ENCODE peak calls at places on chromosome 13, in ten cellular contexts. E is glutamatergic neuron; X is activated CD4-positive, alpha-beta memory T cell treated with anti-CD3 and anti-CD28 coated beads, Interleukin-2, amount 10 ng/mL, durations not matched to agents 7 days and 5 days; A is adrenal gland; L is stimulated activated CD8-positive, alpha-beta memory T cell treated with anti-CD3 and anti-CD28 coated beads, Interleukin-4, amount 100 ng/mL, for 1 hour; K is left ventricle myocardium superior; V is activated effector memory CD4-positive, alpha-beta T cell treated with Interleukin-2 at 50 U/mL for 16 hours; O is NCI-H2107; J is HS-27A; B is central memory CD4-positive, alpha-beta T cell. Z is an unnamed sample.

GRCh38 chr13:76803831-76804230 is 82.4 kb downstream of the KCTD12 start:
- DNase-seq in E (no peak), X (no peak), A (no peak), L (no peak), K (no peak), V (no peak), O (no peak), J (no peak), B (no peak), Z (no peak)

GRCh38 chr13:73141292-73141771 is 82.5 kb downstream of the KLF5 start:
- DNase-seq in E (no peak), X (no peak), A (no peak), L (no peak), K (no peak), V (no peak), O (no peak), J (no peak), B (no peak), Z (no peak)

GRCh38 chr13:20945952-20946383 is 43.4 kb upstream of the XPO4 start:
- DNase-seq in E (peak), X (no peak), A (no peak), L (no peak), K (no peak), V (no peak), O (no peak), J (no peak), B (no peak), Z (no peak)

GRCh38 chr13:80126382-80127068 is 214.4 kb downstream of the SPRY2 start:
- DNase-seq in E (no peak), X (no peak), A (no peak), L (no peak), K (no peak), V (no peak), O (no peak), J (no peak), B (no peak), Z (no peak)

GRCh38 chr13:54758795-54759194 is 1730.2 kb downstream of the OLFM4 start:
- DNase-seq in E (no peak), X (no peak), A (no peak), L (no peak), K (no peak), V (no peak), O (no peak), J (no peak), B (no peak), Z (no peak)

GRCh38 chr13:97629601-97630272 is 195.8 kb downstream of the RAP2A start:
- DNase-seq in E (no peak), X (no peak), A (no peak), L (no peak), K (no peak), V (no peak), O (peak), J (no peak), B (no peak), Z (no peak)

GRCh38 chr13:111510502-111511218 is 190.2 kb downstream of the TEX29 start:
- DNase-seq in E (no peak), X (no peak), A (no peak), L (no peak), K (no peak), V (no peak), O (no peak), J (no peak), B (no peak), Z (no peak)

GRCh38 chr13:94706101-94706853 is 6.1 kb downstream of the SOX21 start:
- DNase-seq in E (no peak), X (no peak), A (no peak), L (no peak), K (no peak), V (no peak), O (no peak), J (no peak), B (no peak), Z (no peak)

GRCh38 chr13:35500071-35500595 is 23.6 kb upstream of the MAB21L1 start:
- DNase-seq in E (no peak), X (no peak), A (no peak), L (no peak), K (no peak), V (no peak), O (no peak), J (no peak), B (no peak), Z (no peak)